ENCODE peak calls at places on chromosomes 11 and 22, in six cellular contexts. D, J, W, Q, L and U are unnamed samples.

GRCh38 chr22:27113211-27114030 is 456.0 kb downstream of the MIAT start:
- DNase-seq in Q (no peak), W (no peak), D (peak), L (no peak), J (peak), U (peak)

GRCh38 chr22:33923033-33923432 is 2.8 kb upstream of the LARGE1 start:
- DNase-seq in D (no peak), W (no peak), Q (no peak), L (no peak), J (no peak), U (no peak)

GRCh38 chr11:118200901-118201680 is 23.7 kb downstream of the JAML start:
- DNase-seq in J (no peak), L (no peak), D (no peak), Q (no peak), W (no peak), U (no peak)

GRCh38 chr11:57647960-57648776 is 1.5 kb downstream of the YPEL4 start:
- DNase-seq in D (no peak), J (no peak), Q (no peak), L (no peak), W (no peak), U (no peak)

GRCh38 chr11:118896472-118896913 is 12.8 kb downstream of the CXCR5 start:
- DNase-seq in L (no peak), J (no peak), W (no peak), Q (no peak), D (no peak), U (no peak)

GRCh38 chr11:134034496-134035381 is 34.1 kb upstream of the JAM3 start:
- DNase-seq in L (no peak), W (no peak), J (peak), D (peak), Q (no peak), U (no peak)

GRCh38 chr11:88535916-88536547 is 198.5 kb upstream of the CTSC start:
- DNase-seq in J (no peak), Q (no peak), D (no peak), L (no peak), W (peak), U (peak)

GRCh38 chr11:128399186-128399585 is 188.2 kb downstream of the ETS1 start:
- DNase-seq in L (no peak), D (no peak), Q (no peak), W (no peak), J (no peak), U (peak)

GRCh38 chr11:69603163-69603836 is 37.7 kb upstream of the CCND1 start:
- DNase-seq in W (no peak), L (no peak), Q (no peak), D (no peak), J (no peak), U (no peak)

GRCh38 chr11:8068605-8069221 is 12.3 kb upstream of the TUB start:
- DNase-seq in Q (no peak), L (peak), J (peak), D (peak), W (peak), U (no peak)

GRCh38 chr11:74283580-74284180 is 27.8 kb downstream of the P4HA3 start:
- DNase-seq in Q (no peak), L (no peak), D (no peak), W (no peak), J (no peak), U (no peak)

GRCh38 chr22:24486501-24486921 is 8.6 kb upstream of the UPB1 start:
- DNase-seq in Q (no peak), D (no peak), J (no peak), L (peak), W (no peak), U (peak)

GRCh38 chr22:19325296-19325950 is 33.9 kb upstream of the CLTCL1 start:
- DNase-seq in L (no peak), J (no peak), Q (no peak), W (no peak), D (no peak), U (peak)

GRCh38 chr22:38947321-38948112 is 9.9 kb upstream of the APOBEC3A start:
- DNase-seq in L (no peak), W (no peak), D (no peak), Q (no peak), J (no peak), U (no peak)

GRCh38 chr11:116217006-116217405 is 555.8 kb downstream of the BUD13 start:
- DNase-seq in D (peak), J (peak), Q (no peak), L (peak), W (no peak), U (no peak)

GRCh38 chr11:331332-332060 is 10.8 kb upstream of the IFITM3 start:
- DNase-seq in D (no peak), Q (no peak), L (peak), J (no peak), W (no peak), U (no peak)

GRCh38 chr22:31583861-31584485 is 78.0 kb downstream of the PISD start:
- DNase-seq in D (no peak), W (no peak), J (no peak), Q (no peak), L (no peak), U (no peak)

GRCh38 chr11:67689178-67689577 is 14.8 kb upstream of the ALDH3B2 start:
- DNase-seq in Q (no peak), D (no peak), W (no peak), J (no peak), L (no peak), U (no peak)

GRCh38 chr22:33906475-33906874 is 13.8 kb downstream of the LARGE1 start:
- DNase-seq in D (no peak), Q (no peak), L (no peak), W (no peak), J (no peak), U (no peak)

GRCh38 chr11:69051381-69052342 is 2.9 kb downstream of the TPCN2 start:
- DNase-seq in L (peak), J (no peak), D (peak), Q (no peak), W (no peak), U (no peak)

DNA sequence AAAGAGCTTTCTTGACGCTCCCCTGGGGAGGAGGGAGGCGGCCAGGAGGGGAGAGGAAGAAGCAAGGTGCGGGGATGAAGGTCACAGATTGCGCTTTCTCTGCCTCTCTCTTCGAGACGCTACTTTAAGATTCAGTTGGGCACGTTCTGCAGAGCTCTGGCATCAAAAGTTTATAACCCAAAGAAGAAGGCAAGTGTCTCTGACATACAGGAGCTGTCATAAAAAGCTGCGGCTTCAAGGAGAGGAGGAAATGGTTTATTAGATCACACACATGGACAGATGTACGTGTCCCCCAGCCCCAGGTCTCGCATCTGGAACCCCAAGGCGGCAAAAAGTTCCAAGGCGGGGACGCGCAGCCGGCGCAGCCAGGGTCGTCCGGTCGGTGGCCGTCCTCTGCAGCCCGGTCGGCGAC is 589.0 kb downstream of the OPCML start:
- DNase-seq in W (no peak), J (no peak), L (no peak), D (no peak), Q (no peak), U (peak)
- H3K27ac ChIP-seq in W (no peak), J (no peak), L (no peak), D (no peak), Q (no peak), U (no peak)

GRCh38 chr11:120931057-120931779 is 92.7 kb upstream of the TBCEL start:
- DNase-seq in D (no peak), Q (no peak), J (no peak), W (no peak), L (no peak), U (no peak)
- TF ChIP-seq CTCF in D (no peak), Q (no peak), J (no peak), W (peak), L (no peak), U (no peak)

GRCh38 chr11:48033918-48034341 is 53.6 kb downstream of the PTPRJ start:
- DNase-seq in Q (no peak), W (no peak), L (no peak), J (no peak), D (no peak), U (no peak)
- H3K27ac ChIP-seq in Q (no peak), W (no peak), L (no peak), J (peak), D (peak), U (no peak)

GRCh38 chr11:4607782-4608666 is at the start of gene TRIM68:
- DNase-seq in Q (peak), L (peak), D (peak), J (peak), W (peak), U (peak)
- TF ChIP-seq CTCF in Q (no peak), L (peak), D (peak), J (peak), W (no peak), U (no peak)

DNA sequence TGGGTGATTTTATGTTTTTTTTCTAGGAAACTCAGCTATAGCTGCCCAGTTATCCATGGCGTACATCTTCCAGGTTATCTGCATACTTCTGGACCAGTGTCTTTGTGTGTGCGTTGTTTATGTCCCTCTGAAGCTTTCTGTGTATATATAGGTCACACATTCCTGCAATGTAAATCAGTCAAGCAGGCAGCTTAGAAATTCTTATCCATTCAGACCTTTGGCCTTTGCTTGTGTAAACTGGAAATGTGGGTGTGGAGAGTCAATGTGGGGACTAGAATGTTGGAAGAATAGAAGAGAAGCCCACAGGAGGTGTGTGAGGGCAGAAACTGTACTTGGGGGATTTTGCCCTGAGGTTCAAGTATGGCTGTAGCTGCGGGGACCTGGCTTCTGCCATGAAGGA is 51.7 kb downstream of the BARX2 start:
- DNase-seq in D (no peak), Q (no peak), W (no peak), J (no peak), L (no peak), U (no peak)
- H3K27ac ChIP-seq in D (no peak), Q (no peak), W (no peak), J (no peak), L (no peak), U (no peak)

GRCh38 chr22:23270212-23270733 is 90.0 kb downstream of the BCR start:
- DNase-seq in D (no peak), L (no peak), Q (no peak), J (no peak), W (no peak), U (no peak)
- TF ChIP-seq CTCF in D (no peak), L (no peak), Q (no peak), J (no peak), W (peak), U (no peak)

DNA sequence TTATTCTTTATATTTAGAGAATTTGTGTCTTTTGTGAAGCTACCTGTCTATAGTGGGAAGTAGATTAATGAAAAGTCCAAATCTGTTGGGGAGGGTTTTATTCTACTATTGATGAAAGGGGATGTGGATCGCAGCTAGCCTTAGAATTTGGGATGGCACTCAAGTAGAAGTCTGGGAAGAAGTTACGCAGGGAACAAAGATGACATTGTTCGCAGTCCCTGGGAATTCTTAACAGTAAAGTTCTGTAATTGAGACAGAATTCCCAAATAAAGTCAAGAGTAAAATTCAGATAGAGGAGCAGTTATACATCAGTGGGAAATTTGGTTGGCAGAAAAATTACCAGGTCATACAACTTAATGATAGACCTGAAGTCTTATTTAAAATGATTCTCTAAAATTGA is 64.1 kb downstream of the ATM start:
- DNase-seq in Q (no peak), J (no peak), W (no peak), D (no peak), L (no peak), U (no peak)
- H3K27ac ChIP-seq in Q (no peak), J (no peak), W (no peak), D (no peak), L (no peak), U (no peak)

DNA sequence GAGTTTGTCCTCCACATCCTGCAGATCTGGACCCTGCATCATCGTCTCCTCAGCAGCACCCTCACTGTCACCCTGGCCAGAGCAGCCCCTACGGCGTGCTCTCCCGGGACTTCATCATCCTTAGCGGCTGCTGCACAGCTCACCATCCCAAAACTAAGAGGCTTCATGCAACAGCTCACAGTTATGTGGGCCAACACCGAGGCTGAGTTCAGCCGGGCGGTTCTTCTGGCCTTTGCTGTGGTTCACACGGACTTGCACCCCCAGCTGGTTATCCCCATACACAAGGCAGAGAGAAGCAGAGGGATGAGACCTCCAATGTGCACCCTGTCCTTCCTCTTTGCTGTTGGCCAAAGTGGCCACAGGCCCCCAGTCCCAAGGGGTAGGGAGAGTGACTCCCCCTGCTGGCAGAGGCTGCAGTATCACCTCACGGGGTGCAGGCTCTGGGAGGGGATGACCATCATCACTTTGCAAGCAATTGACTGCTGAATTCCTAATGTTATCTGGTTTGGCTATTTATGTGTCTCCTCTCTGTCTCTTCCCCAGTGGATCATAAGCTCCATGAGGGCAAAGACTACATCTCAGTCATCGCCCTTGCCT is 276.8 kb downstream of the BRD1 start:
- DNase-seq in L (no peak), W (no peak), J (no peak), D (no peak), Q (no peak), U (no peak)
- TF ChIP-seq CTCF in L (no peak), W (no peak), J (no peak), D (no peak), Q (no peak), U (no peak)

DNA sequence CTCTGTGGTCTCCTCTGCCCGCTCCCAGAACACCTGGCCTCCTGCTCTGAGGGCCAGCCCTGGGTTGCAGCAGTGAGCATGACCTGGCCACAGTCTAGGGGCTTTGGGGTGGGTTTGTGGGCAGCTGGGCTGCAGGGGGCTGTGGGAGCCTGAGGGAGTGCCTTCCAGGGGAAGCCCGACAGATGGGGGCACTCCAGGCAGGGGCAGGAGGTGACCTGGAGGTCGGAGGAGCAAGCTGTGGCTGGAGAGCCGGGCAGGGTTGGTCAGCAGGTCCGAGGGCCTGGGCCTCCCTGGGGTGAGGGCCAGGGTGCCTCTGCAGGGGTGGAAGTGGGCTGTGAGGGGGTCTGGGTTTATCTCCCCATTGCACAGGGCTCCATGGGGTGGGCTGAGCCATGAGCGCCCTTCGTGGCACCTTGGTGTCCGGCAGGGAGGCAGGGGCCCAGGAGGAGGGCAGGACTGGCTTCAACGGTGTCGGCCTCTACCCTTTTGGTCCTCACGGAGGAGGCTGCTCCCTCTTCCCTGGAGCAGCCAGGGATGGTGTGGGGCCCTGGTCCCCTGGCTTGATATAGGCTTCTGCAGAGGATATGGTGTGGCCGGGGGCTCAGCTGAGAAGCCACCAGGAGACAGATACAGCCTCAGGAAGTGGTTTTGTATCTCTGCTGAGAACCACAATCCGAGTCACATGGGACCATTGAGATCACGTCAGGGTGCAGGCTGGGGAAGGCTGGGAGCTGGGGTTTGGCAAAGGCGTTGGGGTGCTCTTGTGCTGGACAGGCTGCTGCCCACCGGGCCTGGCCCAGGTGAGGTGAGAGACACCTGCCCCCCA is 22.3 kb downstream of the KCNQ1 start:
- DNase-seq in J (peak), W (no peak), Q (peak), L (no peak), D (peak), U (no peak)
- H3K27ac ChIP-seq in J (no peak), W (no peak), Q (no peak), L (no peak), D (peak), U (no peak)

DNA sequence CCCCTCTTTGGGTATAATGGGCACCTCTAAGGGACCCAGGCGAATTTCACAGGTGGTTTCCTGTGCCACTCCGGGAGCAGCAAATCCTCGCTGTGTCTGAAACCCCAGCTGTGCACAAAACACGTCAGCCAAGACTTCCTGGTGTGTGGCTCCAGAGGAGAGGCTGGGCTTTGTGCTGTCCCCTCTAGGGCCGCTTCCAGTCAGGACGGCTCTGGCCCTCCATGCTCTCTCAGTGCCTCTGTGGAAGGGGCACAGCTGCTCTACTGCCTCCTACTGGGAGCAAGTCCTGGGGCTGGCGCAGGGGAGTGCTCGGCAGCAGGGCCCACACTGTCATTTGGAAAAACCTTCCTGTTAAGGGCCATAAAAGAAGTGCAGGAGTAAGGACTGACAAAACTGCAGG is 23.7 kb upstream of the ARFGAP3 start:
- DNase-seq in L (no peak), Q (no peak), J (peak), D (no peak), W (no peak), U (no peak)
- TF ChIP-seq CTCF in L (no peak), Q (no peak), J (peak), D (no peak), W (peak), U (peak)